ENCODE peak calls at places on chromosomes 16 and 17, in seven cellular contexts. L is cardiac muscle cell, R is esophagus muscularis mucosa, G is kidney, T is cardiac fibroblast, V is GM23248, P is fibroblast of lung. Q is an unnamed sample.

GRCh38 chr17:64174686-64175456 is 44.9 kb upstream of the ERN1 start:
- DNase-seq in L (peak), R (no peak), G (no peak), T (peak), V (peak), P (peak), Q (no peak)

GRCh38 chr16:68436581-68436980 is 11.7 kb downstream of the SMPD3 start:
- DNase-seq in L (no peak), R (no peak), G (no peak), T (peak), V (no peak), P (no peak), Q (no peak)

GRCh38 chr17:336110-337021 is 16.2 kb downstream of the RPH3AL start:
- DNase-seq in L (peak), R (no peak), G (peak), T (no peak), V (no peak), P (no peak), Q (no peak)

GRCh38 chr16:56742030-56742984 is 12.4 kb downstream of the NUP93 start:
- DNase-seq in L (peak), R (no peak), G (no peak), T (peak), V (peak), P (peak), Q (peak)

GRCh38 chr16:72985148-72985882 is 62.6 kb downstream of the ZFHX3 start:
- DNase-seq in L (peak), R (no peak), G (no peak), T (peak), V (peak), P (peak), Q (peak)

GRCh38 chr17:39548494-39548893 is 59.2 kb downstream of the NEUROD2 start:
- DNase-seq in L (peak), R (no peak), G (no peak), T (peak), V (peak), P (peak), Q (no peak)

GRCh38 chr17:59437766-59438165 is 106.3 kb downstream of the YPEL2 start:
- DNase-seq in L (no peak), R (no peak), G (no peak), T (no peak), V (no peak), P (no peak), Q (no peak)

GRCh38 chr17:29667969-29668368 is 45.3 kb upstream of the CORO6 start:
- DNase-seq in L (peak), R (no peak), G (no peak), T (no peak), V (no peak), P (no peak), Q (no peak)

GRCh38 chr17:34254651-34255380 is at the start of gene CCL2:
- DNase-seq in L (peak), R (peak), G (peak), T (peak), V (peak), P (peak), Q (no peak)

GRCh38 chr17:21513012-21513570 is 136.9 kb downstream of the KCNJ12 start:
- DNase-seq in L (peak), R (peak), G (peak), T (peak), V (peak), P (peak), Q (peak)

GRCh38 chr17:44988256-44988942 is 20.3 kb upstream of the C1QL1 start:
- DNase-seq in L (no peak), R (no peak), G (no peak), T (no peak), V (no peak), P (no peak), Q (no peak)

GRCh38 chr16:8961811-8962390 is 1.8 kb downstream of the USP7 start:
- DNase-seq in L (no peak), R (no peak), G (no peak), T (no peak), V (no peak), P (no peak), Q (no peak)

GRCh38 chr17:42378597-42379594 is 9.3 kb downstream of the STAT3 start:
- DNase-seq in L (peak), R (no peak), G (no peak), T (peak), V (peak), P (peak), Q (no peak)

GRCh38 chr17:323721-324139 is 28.9 kb downstream of the RPH3AL start:
- DNase-seq in L (no peak), R (no peak), G (peak), T (no peak), V (no peak), P (no peak), Q (no peak)

GRCh38 chr16:68022278-68022727 is 729 bp downstream of the DDX28 start:
- DNase-seq in L (no peak), R (no peak), G (peak), T (no peak), V (peak), P (no peak), Q (no peak)

GRCh38 chr16:13997933-13998332 is 73.2 kb upstream of the MRTFB start:
- DNase-seq in L (no peak), R (no peak), G (no peak), T (no peak), V (no peak), P (no peak), Q (no peak)

GRCh38 chr17:43406676-43407645 is 8.2 kb downstream of the ARL4D start:
- DNase-seq in L (peak), R (no peak), G (peak), T (peak), V (peak), P (peak), Q (no peak)

GRCh38 chr16:31010539-31010938 is at the start of gene STX1B:
- DNase-seq in L (peak), R (no peak), G (no peak), T (no peak), V (peak), P (peak), Q (no peak)

GRCh38 chr17:74547264-74547663 is 1.3 kb upstream of the CD300C start:
- DNase-seq in L (no peak), R (no peak), G (peak), T (no peak), V (no peak), P (no peak), Q (no peak)

GRCh38 chr17:28029033-28029432 is 13.4 kb upstream of the NLK start:
- DNase-seq in L (no peak), R (no peak), G (no peak), T (no peak), V (no peak), P (no peak), Q (no peak)

GRCh38 chr17:27663862-27664605 is 33.0 kb downstream of the LGALS9 start:
- DNase-seq in L (no peak), R (no peak), G (no peak), T (no peak), V (no peak), P (no peak), Q (no peak)

GRCh38 chr16:11301645-11302513 is 20.7 kb upstream of the PRM1 start:
- DNase-seq in L (no peak), R (no peak), G (no peak), T (no peak), V (peak), P (no peak), Q (no peak)

GRCh38 chr17:76000016-76000754 is 470 bp upstream of the CDK3 start:
- DNase-seq in L (peak), R (no peak), G (peak), T (peak), V (peak), P (peak), Q (no peak)

GRCh38 chr16:88922114-88922825 is 54.7 kb downstream of the CBFA2T3 start:
- DNase-seq in L (peak), R (peak), G (peak), T (peak), V (peak), P (peak), Q (no peak)

GRCh38 chr17:4573682-4574081 is 10.6 kb upstream of the SMTNL2 start:
- DNase-seq in L (no peak), R (no peak), G (peak), T (no peak), V (peak), P (no peak), Q (no peak)

GRCh38 chr16:86668136-86668535 is 89.8 kb downstream of the FOXL1 start:
- DNase-seq in L (peak), R (no peak), G (no peak), T (peak), V (peak), P (peak), Q (no peak)

GRCh38 chr16:7363397-7364053 is 30.9 kb downstream of the RBFOX1 start:
- DNase-seq in L (no peak), R (no peak), G (no peak), T (no peak), V (no peak), P (no peak), Q (no peak)

GRCh38 chr17:81219476-81220180 is 3.1 kb downstream of the CEP131 start:
- DNase-seq in L (no peak), R (no peak), G (no peak), T (no peak), V (no peak), P (no peak), Q (no peak)

GRCh38 chr16:24609740-24610420 is 70.5 kb downstream of the RBBP6 start:
- DNase-seq in L (peak), R (no peak), G (peak), T (peak), V (peak), P (peak), Q (peak)
- H3K4me3 ChIP-seq in L (peak), R (peak), G (peak), T (peak), V (peak), P (no peak), Q (no peak)

GRCh38 chr16:84018710-84019109 is 23.9 kb downstream of the SLC38A8 start:
- DNase-seq in L (no peak), R (no peak), G (no peak), T (no peak), V (no peak), P (no peak), Q (no peak)

GRCh38 chr16:84021488-84021887 is 21.1 kb downstream of the SLC38A8 start:
- DNase-seq in L (no peak), R (no peak), G (no peak), T (no peak), V (no peak), P (no peak), Q (no peak)

GRCh38 chr16:84024854-84025253 is 17.7 kb downstream of the SLC38A8 start:
- DNase-seq in L (peak), R (no peak), G (no peak), T (peak), V (peak), P (peak), Q (peak)

GRCh38 chr16:84020353-84020752 is 22.2 kb downstream of the SLC38A8 start:
- DNase-seq in L (no peak), R (no peak), G (no peak), T (no peak), V (no peak), P (no peak), Q (no peak)

GRCh38 chr16:84022641-84023040 is 20.0 kb downstream of the SLC38A8 start:
- DNase-seq in L (no peak), R (no peak), G (no peak), T (no peak), V (no peak), P (no peak), Q (no peak)
- H3K4me3 ChIP-seq in L (no peak), R (no peak), G (no peak), T (no peak), V (no peak), P (no peak), Q (no peak)

DNA sequence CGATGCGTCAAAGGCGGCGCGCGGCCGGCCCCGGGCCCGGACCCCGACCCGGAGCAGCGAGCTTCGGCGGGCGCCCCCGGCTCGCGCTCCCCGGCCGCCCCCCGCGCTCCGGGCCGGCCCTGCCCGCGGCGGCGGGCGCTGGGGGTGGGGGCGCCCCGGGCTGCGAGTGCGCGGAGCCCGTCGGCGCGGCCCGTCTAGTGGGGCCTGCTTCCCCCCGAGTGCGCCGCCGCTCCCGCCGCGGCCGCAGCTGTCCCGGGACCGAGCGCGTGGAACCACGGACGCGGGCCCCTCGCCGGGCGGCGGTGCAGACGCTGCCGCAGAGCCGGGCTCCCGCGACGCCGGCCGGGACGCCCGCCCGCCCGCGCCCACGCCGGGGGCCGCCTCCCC is 308 bp downstream of the ADCY9 start:
- DNase-seq in L (no peak), R (no peak), G (peak), T (no peak), V (no peak), P (no peak), Q (no peak)
- H3K4me3 ChIP-seq in L (peak), R (peak), G (no peak), T (peak), V (peak), P (peak), Q (peak)

GRCh38 chr17:83101805-83102480 is 22.5 kb downstream of the METRNL start:
- DNase-seq in L (peak), R (no peak), G (peak), T (no peak), V (peak), P (no peak), Q (no peak)
- H3K4me3 ChIP-seq in L (no peak), R (no peak), G (no peak), T (no peak), V (no peak), P (no peak), Q (no peak)